ENCODE peak calls at places on chromosomes 12 and 14, in seven cellular contexts. N is A549, S is transverse colon, O is heart left ventricle, W is sigmoid colon, Y is adrenal gland, F is body of pancreas. T is an unnamed sample.

GRCh38 chr14:40188006-40188405 is 755.8 kb upstream of the FBXO33 start:
- DNase-seq in F (no peak), Y (no peak), N (no peak), W (no peak), O (no peak), S (no peak), T (peak; percentile 6)

GRCh38 chr14:91258021-91258618 is 13.6 kb upstream of the GPR68 start:
- DNase-seq in W (peak; percentile 91), F (peak; percentile 36), S (peak; percentile 36), Y (no peak), N (no peak), O (peak; percentile 79), T (no peak)

GRCh38 chr12:4270016-4270669 is 3.4 kb upstream of the CCND2 start:
- DNase-seq in F (no peak), W (no peak), O (no peak), Y (no peak), S (peak; percentile 66), N (no peak), T (no peak)

GRCh38 chr14:65461730-65462129 is 49.2 kb downstream of the FUT8 start:
- DNase-seq in F (no peak), N (no peak), Y (no peak), S (no peak), W (no peak), O (no peak), T (no peak)

GRCh38 chr14:37406095-37406494 is 189.0 kb downstream of the FOXA1 start:
- DNase-seq in N (no peak), Y (no peak), O (no peak), S (no peak), W (no peak), F (no peak), T (no peak)

GRCh38 chr14:38867561-38868150 is 235.4 kb downstream of the SEC23A start:
- DNase-seq in O (peak; percentile 67), N (peak; percentile 18), S (peak; percentile 78), Y (peak; percentile 75), W (peak; percentile 77), F (peak; percentile 86), T (peak; percentile 4)

GRCh38 chr12:127125607-127126259 is 1141.2 kb upstream of the TMEM132C start:
- DNase-seq in O (no peak), S (peak; percentile 14), Y (no peak), N (peak; percentile 94), F (no peak), W (no peak), T (peak; percentile 63)

GRCh38 chr12:6425588-6426531 is 18.9 kb upstream of the CD27 start:
- DNase-seq in W (no peak), Y (peak; percentile 61), N (no peak), S (no peak), F (no peak), O (no peak), T (no peak)

GRCh38 chr14:68250950-68251765 is 431.6 kb downstream of the RAD51B start:
- DNase-seq in O (no peak), F (no peak), N (no peak), W (no peak), S (no peak), Y (no peak), T (no peak)

GRCh38 chr12:32970465-32971110 is 74.0 kb upstream of the PKP2 start:
- DNase-seq in Y (no peak), N (no peak), W (no peak), S (no peak), F (no peak), O (no peak), T (no peak)

GRCh38 chr14:68363841-68364711 is 428.8 kb downstream of the ZFP36L1 start:
- DNase-seq in O (peak; percentile 61), F (peak; percentile 61), W (peak; percentile 74), N (no peak), Y (no peak), S (peak; percentile 26), T (no peak)

GRCh38 chr14:50954811-50955372 is 10.6 kb upstream of the PYGL start:
- DNase-seq in S (no peak), F (no peak), O (no peak), N (peak; percentile 61), Y (no peak), W (no peak), T (peak; percentile 27)

GRCh38 chr14:61280092-61280525 is 1.0 kb downstream of the TMEM30B start:
- DNase-seq in N (no peak), W (no peak), S (peak; percentile 30), Y (no peak), F (no peak), O (no peak), T (no peak)

GRCh38 chr14:33932526-33933292 is 18.2 kb downstream of the EGLN3 start:
- DNase-seq in Y (no peak), N (no peak), O (peak; percentile 61), F (no peak), S (no peak), W (no peak), T (no peak)

GRCh38 chr14:99320105-99320572 is 48.1 kb upstream of the BCL11B start:
- DNase-seq in F (peak; percentile 43), W (no peak), N (peak; percentile 77), S (peak; percentile 67), Y (peak; percentile 30), O (no peak), T (peak; percentile 78)

GRCh38 chr12:27645671-27646070 is 50.6 kb upstream of the REP15 start:
- DNase-seq in W (no peak), N (no peak), O (no peak), S (no peak), F (no peak), Y (no peak), T (no peak)

GRCh38 chr12:33770652-33771051 is 251.6 kb upstream of the ALG10 start:
- DNase-seq in N (no peak), S (no peak), Y (no peak), F (no peak), O (no peak), W (no peak), T (no peak)

GRCh38 chr14:76775695-76776305 is 14.5 kb downstream of the VASH1 start:
- DNase-seq in W (peak; percentile 64), Y (no peak), S (no peak), O (peak; percentile 22), F (no peak), N (no peak), T (no peak)

GRCh38 chr12:96257550-96258392 is 63.6 kb downstream of the ELK3 start:
- DNase-seq in O (no peak), Y (no peak), W (no peak), F (peak; percentile 57), N (no peak), S (no peak), T (no peak)

GRCh38 chr14:103084021-103084919 is at the start of gene LBHD2:
- DNase-seq in Y (no peak), F (no peak), O (no peak), N (no peak), S (no peak), W (no peak), T (no peak)

GRCh38 chr12:54294914-54295566 is 5.8 kb downstream of the NFE2 start:
- DNase-seq in Y (no peak), O (no peak), N (no peak), F (no peak), S (no peak), W (no peak), T (no peak)

GRCh38 chr12:65490193-65490592 is 211.7 kb downstream of the MSRB3 start:
- DNase-seq in S (no peak), O (no peak), Y (no peak), W (no peak), F (no peak), N (no peak), T (no peak)

GRCh38 chr14:103516426-103517171 is 6.0 kb downstream of the CKB start:
- DNase-seq in S (no peak), Y (no peak), W (peak; percentile 46), F (no peak), N (no peak), O (no peak), T (no peak)

DNA sequence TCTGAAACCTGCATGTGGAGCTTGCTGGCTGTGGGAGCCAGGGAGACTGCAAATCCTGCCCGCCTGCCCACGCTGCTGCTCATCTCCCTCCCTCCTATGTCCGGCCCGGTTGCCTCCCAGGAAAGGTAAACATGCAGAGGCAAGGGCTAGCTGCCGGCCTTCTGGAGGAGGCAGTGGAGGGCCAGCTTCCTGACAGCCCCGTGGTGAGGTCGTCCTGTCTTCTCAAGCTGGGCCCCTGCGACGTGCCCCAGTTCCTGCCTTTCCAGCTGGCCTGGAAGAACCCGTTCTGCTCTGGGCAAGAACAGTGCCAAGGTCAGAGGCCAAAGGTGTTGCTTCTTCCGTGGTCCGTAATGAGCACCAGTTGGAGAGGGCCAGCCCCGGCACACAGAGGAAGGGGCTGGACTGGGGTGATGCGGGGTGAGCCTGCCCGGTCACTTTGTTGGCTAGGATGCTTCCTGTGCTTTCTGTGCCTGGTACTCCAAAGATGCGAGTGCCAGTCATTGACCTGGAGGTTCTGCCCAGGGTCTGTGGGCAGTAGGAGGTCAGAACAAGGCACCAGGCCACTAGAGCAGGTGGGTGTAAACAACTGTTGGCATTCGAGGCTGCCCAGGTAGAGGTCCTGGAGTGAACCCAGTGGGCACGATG is 25.3 kb downstream of the TPCN1 start:
- DNase-seq in Y (no peak), W (no peak), O (no peak), S (no peak), N (no peak), F (no peak), T (no peak)
- TF ChIP-seq POLR2A in Y (peak; percentile 16), W (no peak), O (no peak), S (no peak), N (no peak), F (no peak), T (no peak)

GRCh38 chr14:24398943-24399801 is at the start of gene NYNRIN:
- DNase-seq in O (peak; percentile 79), S (peak; percentile 62), W (peak; percentile 82), Y (peak; percentile 50), N (no peak), F (peak; percentile 38), T (no peak)
- TF ChIP-seq POLR2A in O (peak; percentile 47), S (peak; percentile 33), W (no peak), Y (no peak), N (no peak), F (no peak), T (no peak)

GRCh38 chr12:129551441-129551840 is 352.4 kb downstream of the TMEM132D start:
- DNase-seq in W (no peak), S (no peak), O (no peak), F (peak; percentile 17), Y (no peak), N (no peak), T (no peak)
- TF ChIP-seq POLR2A in W (no peak), S (no peak), O (no peak), F (no peak), Y (no peak), N (no peak), T (no peak)

DNA sequence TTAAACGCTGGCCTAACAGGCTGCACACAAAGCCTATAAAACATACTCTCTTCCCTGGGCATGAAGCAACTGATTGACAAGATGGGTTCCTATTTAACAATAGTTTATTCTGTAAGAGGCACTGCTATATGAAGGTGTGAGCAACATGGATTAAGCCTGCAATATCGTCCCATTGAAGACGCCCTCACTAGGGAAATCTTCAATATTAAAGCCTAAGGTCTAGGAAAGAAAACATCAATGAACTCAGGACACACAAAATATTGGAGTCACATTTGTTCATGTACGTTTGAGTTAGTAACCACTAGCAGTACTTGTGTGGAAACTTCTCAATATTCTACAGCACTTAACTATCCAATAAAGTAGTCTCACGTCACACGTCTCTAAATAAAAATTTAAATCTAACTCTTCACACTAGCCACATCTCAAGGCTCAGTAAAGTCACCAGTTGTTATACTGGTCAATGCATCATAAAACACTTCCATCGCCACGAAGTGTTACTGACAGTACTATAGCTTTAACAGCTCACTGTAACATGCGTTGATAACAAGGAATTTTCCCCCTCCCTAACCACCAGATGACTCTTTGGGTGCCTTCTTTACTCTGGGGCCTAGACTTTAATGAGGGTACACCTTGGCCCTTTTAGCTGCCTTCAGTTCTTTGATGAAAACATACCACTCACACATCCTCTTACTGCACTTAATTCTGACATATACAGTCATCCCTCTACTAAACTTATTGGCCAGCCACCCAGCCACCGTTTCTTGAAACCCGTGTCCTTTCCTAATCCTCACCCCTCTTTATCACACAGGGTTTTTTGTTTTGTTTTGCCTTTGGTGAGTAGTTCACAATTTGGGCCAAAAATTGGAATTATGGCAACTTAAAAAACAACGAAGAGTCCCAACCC is 50.1 kb upstream of the OR5AU1 start:
- DNase-seq in S (no peak), W (no peak), O (no peak), Y (no peak), F (no peak), N (no peak), T (no peak)
- TF ChIP-seq POLR2A in S (no peak), W (no peak), O (no peak), Y (no peak), F (no peak), N (no peak), T (no peak)